ENCODE peak calls at places on chromosome 1, in ten cellular contexts. C is IMR-90; Y is CD8-positive, alpha-beta T cell; V is aorta; J is spleen; A is adrenal gland; B is heart left ventricle; R is SK-N-SH; N is astrocyte; U is prostate gland. O is an unnamed sample.

GRCh38 chr1:94230920-94231319 is 6.5 kb downstream of the ARHGAP29 start:
- DNase-seq in Y (no peak), B (no peak), A (no peak), R (no peak), C (no peak), V (no peak), U (no peak), J (no peak), N (peak), O (no peak)

GRCh38 chr1:74703386-74704182 is 29.3 kb downstream of the CRYZ start:
- DNase-seq in U (peak), R (no peak), B (no peak), Y (no peak), C (no peak), A (no peak), V (no peak), J (no peak), N (no peak), O (no peak)

GRCh38 chr1:171141336-171142051 is 43.6 kb upstream of the FMO2 start:
- DNase-seq in A (peak), U (no peak), B (peak), J (no peak), N (peak), Y (no peak), R (no peak), V (peak), C (peak), O (peak)

GRCh38 chr1:243348331-243348730 is 92.5 kb downstream of the SDCCAG8 start:
- DNase-seq in N (no peak), B (no peak), V (no peak), U (no peak), A (no peak), R (no peak), J (no peak), C (no peak), Y (no peak), O (no peak)

GRCh38 chr1:64001038-64001437 is 202.4 kb upstream of the UBE2U start:
- DNase-seq in J (no peak), N (peak), V (no peak), Y (no peak), C (no peak), B (no peak), A (no peak), U (no peak), R (no peak), O (no peak)

GRCh38 chr1:84997667-84998600 is 1.0 kb upstream of the MCOLN2 start:
- DNase-seq in B (no peak), R (peak), V (no peak), U (no peak), Y (peak), C (peak), J (peak), N (peak), A (peak), O (peak)

GRCh38 chr1:30687886-30688285 is 35.5 kb downstream of the MATN1 start:
- DNase-seq in N (no peak), B (no peak), R (no peak), Y (no peak), A (no peak), V (no peak), C (no peak), J (no peak), U (no peak), O (no peak)

GRCh38 chr1:12255918-12256317 is 26.1 kb downstream of the VPS13D start:
- DNase-seq in U (no peak), Y (no peak), N (no peak), J (no peak), V (no peak), A (no peak), R (no peak), C (no peak), B (no peak), O (no peak)

GRCh38 chr1:160284220-160284781 is 632 bp downstream of the PEX19 start:
- DNase-seq in B (no peak), J (no peak), R (no peak), A (peak), N (peak), V (no peak), Y (no peak), U (no peak), C (peak), O (peak)

GRCh38 chr1:30047576-30047975 is 675.8 kb downstream of the MATN1 start:
- DNase-seq in A (no peak), U (no peak), Y (no peak), R (no peak), B (no peak), C (no peak), N (no peak), J (peak), V (no peak), O (no peak)

GRCh38 chr1:22142315-22143064 is 407 bp downstream of the WNT4 start:
- DNase-seq in J (no peak), B (no peak), V (no peak), U (peak), C (no peak), R (peak), Y (no peak), N (no peak), A (no peak), O (no peak)

GRCh38 chr1:153141377-153141776 is 9.3 kb downstream of the SPRR2G start:
- DNase-seq in A (no peak), Y (no peak), U (no peak), C (no peak), V (no peak), R (no peak), B (no peak), J (no peak), N (no peak), O (no peak)

GRCh38 chr1:229006121-229006870 is 264.6 kb upstream of the RAB4A start:
- DNase-seq in N (peak), A (no peak), B (no peak), J (no peak), C (no peak), R (no peak), U (no peak), Y (no peak), V (no peak), O (no peak)

GRCh38 chr1:64515427-64515826 is 45.5 kb downstream of the CACHD1 start:
- DNase-seq in J (no peak), B (peak), U (peak), V (peak), A (peak), Y (no peak), R (no peak), N (peak), C (peak), O (peak)

GRCh38 chr1:115642168-115643072 is 650 bp downstream of the VANGL1 start:
- DNase-seq in C (peak), B (peak), N (peak), R (peak), Y (no peak), J (peak), V (peak), U (peak), A (peak), O (peak)

GRCh38 chr1:36787312-36787711 is 247.0 kb downstream of the GRIK3 start:
- DNase-seq in N (no peak), R (peak), Y (no peak), B (no peak), V (no peak), C (no peak), J (no peak), A (no peak), U (no peak), O (peak)

GRCh38 chr1:32774950-32775634 is 42.1 kb downstream of the YARS1 start:
- DNase-seq in A (no peak), Y (no peak), U (no peak), R (peak), J (no peak), V (no peak), C (peak), B (no peak), N (peak), O (no peak)

GRCh38 chr1:241990040-241990439 is 8.9 kb downstream of the MAP1LC3C start:
- DNase-seq in Y (no peak), C (peak), N (peak), J (no peak), B (peak), V (peak), A (peak), R (peak), U (no peak), O (peak)

GRCh38 chr1:45848714-45849113 is 45.3 kb downstream of the MAST2 start:
- DNase-seq in R (no peak), C (no peak), U (no peak), N (peak), V (no peak), J (no peak), B (no peak), A (no peak), Y (no peak), O (no peak)

GRCh38 chr1:31762726-31763670 is 1.1 kb downstream of the ADGRB2 start:
- DNase-seq in J (peak), R (peak), A (peak), N (no peak), V (peak), Y (peak), B (peak), C (peak), U (peak), O (peak)

GRCh38 chr1:177091036-177091435 is 73.5 kb downstream of the ASTN1 start:
- DNase-seq in N (peak), V (no peak), C (no peak), A (no peak), B (no peak), J (no peak), R (no peak), U (no peak), Y (no peak), O (no peak)

GRCh38 chr1:223390618-223391017 is 2.6 kb upstream of the CCDC185 start:
- DNase-seq in R (no peak), B (no peak), N (no peak), A (no peak), V (no peak), U (no peak), J (no peak), Y (no peak), C (no peak), O (no peak)

GRCh38 chr1:241591317-241591716 is 48.9 kb downstream of the CHML start:
- DNase-seq in C (peak), R (no peak), B (no peak), V (no peak), J (no peak), N (peak), Y (no peak), U (no peak), A (no peak), O (no peak)

GRCh38 chr1:185244015-185244747 is 72.9 kb downstream of the IVNS1ABP start:
- DNase-seq in N (peak), A (no peak), B (no peak), Y (no peak), U (no peak), J (no peak), V (no peak), R (no peak), C (peak), O (no peak)

GRCh38 chr1:237341391-237341790 is 299.4 kb downstream of the RYR2 start:
- DNase-seq in J (no peak), Y (no peak), U (no peak), R (no peak), C (no peak), A (no peak), N (no peak), B (no peak), V (no peak), O (no peak)

GRCh38 chr1:164608651-164609057 is 49.7 kb downstream of the PBX1 start:
- DNase-seq in B (no peak), A (no peak), J (no peak), V (no peak), U (no peak), N (peak), Y (no peak), R (no peak), C (peak), O (no peak)

GRCh38 chr1:209769171-209769904 is 13.5 kb downstream of the TRAF3IP3 start:
- DNase-seq in C (peak), R (peak), B (peak), J (peak), A (peak), U (no peak), N (peak), V (peak), Y (peak), O (peak)

GRCh38 chr1:116352349-116352813 is 20.7 kb upstream of the ATP1A1 start:
- DNase-seq in C (no peak), Y (no peak), J (no peak), U (no peak), B (no peak), V (no peak), R (no peak), A (no peak), N (no peak), O (no peak)

GRCh38 chr1:222918746-222919477 is 104.1 kb downstream of the DISP1 start:
- DNase-seq in J (no peak), C (no peak), N (no peak), V (no peak), Y (no peak), A (no peak), U (no peak), B (no peak), R (no peak), O (peak)

GRCh38 chr1:28322209-28322608 is 6.6 kb upstream of the MED18 start:
- DNase-seq in A (no peak), R (no peak), V (no peak), C (no peak), Y (no peak), B (no peak), U (no peak), J (no peak), N (no peak), O (no peak)

GRCh38 chr1:228037401-228038386 is 30.9 kb downstream of the WNT3A start:
- DNase-seq in Y (no peak), C (peak), A (no peak), U (no peak), B (no peak), V (peak), N (no peak), R (no peak), J (peak), O (no peak)

GRCh38 chr1:10561497-10561896 is 86.7 kb downstream of the PEX14 start:
- DNase-seq in B (no peak), J (no peak), Y (no peak), R (no peak), A (no peak), U (no peak), C (peak), N (peak), V (no peak), O (no peak)

GRCh38 chr1:162351443-162351842 is 25.2 kb downstream of the SPATA46 start:
- DNase-seq in R (no peak), B (no peak), A (no peak), N (no peak), U (no peak), C (no peak), Y (no peak), J (no peak), V (no peak), O (no peak)

GRCh38 chr1:236142358-236143103 is at the start of gene GPR137B:
- DNase-seq in A (no peak), R (peak), J (peak), U (peak), V (peak), C (peak), Y (peak), N (peak), B (peak), O (peak)
- H3K27ac ChIP-seq in A (no peak), R (peak), J (no peak), U (peak), V (no peak), C (peak), Y (peak), N (peak), B (peak), O (peak)

GRCh38 chr1:195908121-195908520 is 700.1 kb downstream of the KCNT2 start:
- DNase-seq in J (no peak), Y (no peak), C (peak), A (no peak), N (peak), U (no peak), R (no peak), V (no peak), B (no peak), O (no peak)
- H3K27ac ChIP-seq in J (no peak), Y (no peak), C (no peak), A (no peak), N (no peak), U (no peak), R (no peak), V (no peak), B (no peak), O (no peak)

GRCh38 chr1:53337499-53337898 is 9.6 kb upstream of the LRP8 start:
- DNase-seq in V (no peak), J (peak), N (no peak), B (no peak), Y (no peak), U (no peak), R (no peak), C (no peak), A (peak), O (no peak)
- H3K27ac ChIP-seq in V (no peak), J (no peak), N (no peak), B (no peak), Y (no peak), U (no peak), R (no peak), C (no peak), A (no peak), O (no peak)

GRCh38 chr1:9352364-9353140 is 59.9 kb downstream of the SPSB1 start:
- DNase-seq in R (no peak), A (no peak), N (no peak), Y (no peak), V (no peak), C (no peak), B (no peak), J (no peak), U (no peak), O (peak)
- H3K27ac ChIP-seq in R (no peak), A (no peak), N (no peak), Y (no peak), V (peak), C (no peak), B (no peak), J (no peak), U (peak), O (no peak)

GRCh38 chr1:88985692-88986091 is 6.7 kb downstream of the KYAT3 start:
- DNase-seq in C (no peak), V (no peak), N (no peak), J (no peak), U (no peak), Y (no peak), B (no peak), A (no peak), R (no peak), O (no peak)

GRCh38 chr1:88982055-88982454 is 10.4 kb downstream of the KYAT3 start:
- DNase-seq in N (peak), A (no peak), Y (no peak), R (no peak), V (no peak), U (no peak), B (no peak), C (peak), J (no peak), O (no peak)

GRCh38 chr1:88984553-88984945 is 7.9 kb downstream of the KYAT3 start:
- DNase-seq in U (no peak), J (no peak), R (no peak), B (no peak), V (no peak), A (no peak), C (no peak), N (no peak), Y (no peak), O (no peak)

GRCh38 chr1:88983791-88984552 is 8.5 kb downstream of the KYAT3 start:
- DNase-seq in A (no peak), R (peak), J (peak), U (no peak), N (peak), C (peak), Y (peak), B (no peak), V (no peak), O (no peak)

GRCh38 chr1:88985033-88985432 is 7.4 kb downstream of the KYAT3 start:
- DNase-seq in C (peak), A (peak), Y (no peak), V (no peak), J (no peak), B (no peak), U (no peak), N (peak), R (peak), O (peak)
- H3K27ac ChIP-seq in C (peak), A (peak), Y (no peak), V (no peak), J (peak), B (peak), U (peak), N (peak), R (peak), O (peak)

GRCh38 chr1:204142032-204142974 is 9.5 kb downstream of the ETNK2 start:
- DNase-seq in C (no peak), R (no peak), N (no peak), A (no peak), V (no peak), J (no peak), B (no peak), Y (no peak), U (no peak), O (no peak)

GRCh38 chr1:204139088-204139487 is 12.8 kb downstream of the ETNK2 start:
- DNase-seq in J (no peak), R (no peak), U (no peak), V (no peak), A (no peak), B (no peak), C (no peak), Y (no peak), N (no peak), O (no peak)

GRCh38 chr1:204139952-204140351 is 11.9 kb downstream of the ETNK2 start:
- DNase-seq in A (no peak), U (no peak), N (no peak), C (no peak), B (no peak), Y (no peak), V (no peak), R (no peak), J (no peak), O (no peak)

GRCh38 chr1:204143276-204144041 is 8.4 kb downstream of the ETNK2 start:
- DNase-seq in R (no peak), N (no peak), V (no peak), A (no peak), B (no peak), U (no peak), Y (no peak), C (no peak), J (no peak), O (peak)

DNA sequence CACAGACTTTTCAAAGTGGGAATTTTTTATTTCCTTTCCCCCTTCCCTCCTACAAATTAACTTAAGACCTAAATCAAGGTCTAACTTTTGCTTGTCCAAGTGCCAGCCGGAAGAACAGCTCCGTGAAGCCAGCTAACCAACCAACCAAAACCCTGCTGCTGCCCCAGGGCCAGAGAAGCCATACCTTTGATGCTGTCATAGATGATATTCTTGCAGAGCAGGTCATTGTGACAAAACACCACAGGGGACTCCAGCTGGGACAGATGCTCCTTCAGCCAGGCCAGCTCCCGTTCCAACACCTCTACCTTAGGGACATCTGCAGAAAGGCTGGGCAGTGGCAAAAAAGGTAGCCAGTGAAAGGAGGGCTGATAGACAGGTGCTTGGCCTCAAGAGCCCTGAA is 10.7 kb downstream of the ETNK2 start:
- DNase-seq in U (no peak), R (no peak), V (no peak), J (no peak), A (no peak), N (no peak), C (no peak), Y (no peak), B (no peak), O (no peak)
- H3K27ac ChIP-seq in U (no peak), R (no peak), V (no peak), J (no peak), A (no peak), N (no peak), C (no peak), Y (no peak), B (no peak), O (no peak)

DNA sequence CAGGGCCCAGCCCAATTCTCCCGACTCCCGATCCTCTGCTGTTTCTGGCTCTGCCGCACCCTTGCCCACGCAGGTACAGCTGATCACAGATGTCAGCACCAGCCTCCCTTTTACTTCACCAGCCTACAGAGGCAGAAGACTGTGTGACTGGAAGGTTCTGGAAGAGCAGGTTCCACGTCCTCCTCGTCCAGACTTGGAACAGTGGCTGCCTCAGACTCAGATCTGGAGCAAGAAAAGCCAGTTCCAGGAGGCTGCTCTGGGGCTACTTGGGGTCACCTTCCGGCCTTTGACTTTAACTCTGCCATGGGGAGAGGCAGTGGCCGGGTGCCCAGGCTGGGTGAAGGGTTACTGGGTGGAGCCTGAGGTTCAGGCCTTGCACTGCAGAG is 16.1 kb upstream of the KLHDC7A start:
- DNase-seq in B (no peak), N (no peak), V (no peak), J (peak), C (no peak), Y (no peak), A (no peak), U (peak), R (no peak), O (no peak)
- H3K27ac ChIP-seq in B (no peak), N (no peak), V (no peak), J (no peak), C (no peak), Y (no peak), A (no peak), U (peak), R (no peak), O (no peak)

GRCh38 chr1:17880429-17880828 is 125.3 kb downstream of the ACTL8 start:
- DNase-seq in R (no peak), N (no peak), V (no peak), U (no peak), Y (no peak), A (no peak), J (peak), B (no peak), C (no peak), O (no peak)
- H3K27ac ChIP-seq in R (no peak), N (no peak), V (no peak), U (no peak), Y (no peak), A (no peak), J (no peak), B (no peak), C (no peak), O (no peak)